ENCODE peak calls at places on chromosome 13, in four cellular contexts. B is CD4-positive, alpha-beta T cell; Z is heart left ventricle; Q is astrocyte of the spinal cord. C is an unnamed sample.

GRCh38 chr13:24865158-24865557 is 101.2 kb downstream of the RNF17 start:
- DNase-seq in B (no peak), Z (no peak), Q (peak; percentile 6), C (peak; percentile 9)

GRCh38 chr13:90787007-90787406 is 560.5 kb upstream of the MIR17HG start:
- DNase-seq in B (no peak), Z (no peak), Q (no peak), C (no peak)

GRCh38 chr13:52112606-52113005 is 16.3 kb downstream of the NEK5 start:
- DNase-seq in B (no peak), Z (no peak), Q (no peak), C (no peak)

GRCh38 chr13:51585696-51586095 is 1.4 kb downstream of the WDFY2 start:
- DNase-seq in B (no peak), Z (no peak), Q (peak; percentile 62), C (peak; percentile 43)

GRCh38 chr13:37657134-37657533 is 58.6 kb upstream of the POSTN start:
- DNase-seq in B (no peak), Z (no peak), Q (peak; percentile 83), C (peak; percentile 71)

GRCh38 chr13:102049853-102050252 is 352.0 kb downstream of the FGF14 start:
- DNase-seq in B (no peak), Z (no peak), Q (no peak), C (no peak)

GRCh38 chr13:112346899-112347229 is 29.3 kb upstream of the SPACA7 start:
- DNase-seq in B (no peak), Z (no peak), Q (no peak), C (no peak)

GRCh38 chr13:100490692-100491091 is 97.9 kb downstream of the GGACT start:
- DNase-seq in B (no peak), Z (no peak), Q (peak; percentile 49), C (no peak)

GRCh38 chr13:105502193-105502592 is 1033.3 kb downstream of the EFNB2 start:
- DNase-seq in B (no peak), Z (no peak), Q (no peak), C (no peak)

GRCh38 chr13:45401306-45401705 is 16.9 kb downstream of the SLC25A30 start:
- DNase-seq in B (no peak), Z (no peak), Q (no peak), C (no peak)

GRCh38 chr13:102400619-102401125 is 1.2 kb downstream of the FGF14 start:
- DNase-seq in B (no peak), Z (peak; percentile 49), Q (peak; percentile 2), C (no peak)

GRCh38 chr13:55244991-55245644 is 1895.6 kb upstream of the PRR20A start:
- DNase-seq in B (no peak), Z (no peak), Q (no peak), C (no peak)

GRCh38 chr13:99958402-99959126 is 13.0 kb downstream of the ZIC5 start:
- DNase-seq in B (no peak), Z (no peak), Q (no peak), C (no peak)

GRCh38 chr13:114148521-114148855 is 16.1 kb upstream of the RASA3 start:
- DNase-seq in B (peak; percentile 82), Z (no peak), Q (no peak), C (no peak)

GRCh38 chr13:43473437-43473836 is 313.3 kb downstream of the ENOX1 start:
- DNase-seq in B (no peak), Z (no peak), Q (no peak), C (no peak)

GRCh38 chr13:52726258-52726657 is 13.4 kb downstream of the CNMD start:
- DNase-seq in B (no peak), Z (no peak), Q (no peak), C (no peak)

GRCh38 chr13:63636231-63636993 is 2220.8 kb upstream of the PCDH20 start:
- DNase-seq in B (no peak), Z (no peak), Q (peak; percentile 23), C (no peak)

GRCh38 chr13:48155850-48156249 is 60.9 kb upstream of the MED4 start:
- DNase-seq in B (peak; percentile 15), Z (no peak), Q (peak; percentile 65), C (peak; percentile 25)

GRCh38 chr13:77515785-77516184 is 19.7 kb upstream of the SCEL start:
- DNase-seq in B (no peak), Z (no peak), Q (no peak), C (no peak)

GRCh38 chr13:101398191-101398590 is 18.1 kb downstream of the NALCN start:
- DNase-seq in B (no peak), Z (no peak), Q (peak; percentile 50), C (peak; percentile 71)

GRCh38 chr13:90197722-90198121 is 1149.8 kb upstream of the MIR17HG start:
- DNase-seq in B (no peak), Z (no peak), Q (peak; percentile 59), C (no peak)

GRCh38 chr13:94154362-94154761 is 325.1 kb downstream of the DCT start:
- DNase-seq in B (no peak), Z (no peak), Q (peak; percentile 51), C (peak; percentile 52)

GRCh38 chr13:108213946-108214345 is 1.4 kb downstream of the LIG4 start:
- DNase-seq in B (no peak), Z (no peak), Q (no peak), C (peak; percentile 60)

GRCh38 chr13:48656621-48657020 is 2.9 kb downstream of the CYSLTR2 start:
- DNase-seq in B (no peak), Z (no peak), Q (no peak), C (no peak)

GRCh38 chr13:35994131-35994966 is 136.8 kb downstream of the DCLK1 start:
- DNase-seq in B (no peak), Z (no peak), Q (peak; percentile 97), C (peak; percentile 53)

GRCh38 chr13:94433055-94433947 is 46.2 kb downstream of the DCT start:
- DNase-seq in B (no peak), Z (no peak), Q (no peak), C (no peak)

GRCh38 chr13:34017231-34017630 is 199.3 kb downstream of the RFC3 start:
- DNase-seq in B (no peak), Z (no peak), Q (no peak), C (peak; percentile 45)

GRCh38 chr13:49336655-49337054 is 88.9 kb downstream of the CDADC1 start:
- DNase-seq in B (no peak), Z (no peak), Q (no peak), C (no peak)

GRCh38 chr13:44573790-44574465 is 2.2 kb downstream of the TSC22D1 start:
- DNase-seq in B (no peak), Z (no peak), Q (peak; percentile 83), C (peak; percentile 62)

GRCh38 chr13:44382635-44383145 is 9.1 kb downstream of the SERP2 start:
- DNase-seq in B (no peak), Z (peak; percentile 63), Q (no peak), C (no peak)

GRCh38 chr13:46604226-46604968 is 51.4 kb downstream of the LRCH1 start:
- DNase-seq in B (no peak), Z (no peak), Q (no peak), C (no peak)

GRCh38 chr13:46602531-46602930 is 49.6 kb downstream of the LRCH1 start:
- DNase-seq in B (no peak), Z (no peak), Q (no peak), C (no peak)

GRCh38 chr13:46605089-46605488 is 52.1 kb downstream of the LRCH1 start:
- DNase-seq in B (no peak), Z (no peak), Q (no peak), C (no peak)

GRCh38 chr13:46600943-46601311 is 48.0 kb downstream of the LRCH1 start:
- DNase-seq in B (no peak), Z (no peak), Q (no peak), C (no peak)

GRCh38 chr13:46603165-46603603 is 50.2 kb downstream of the LRCH1 start:
- DNase-seq in B (no peak), Z (no peak), Q (no peak), C (peak; percentile 3)
- TF ChIP-seq CTCF in B (no peak), Z (peak; percentile 37), Q (peak; percentile 41), C (peak; percentile 66)

GRCh38 chr13:82358284-82358683 is 1524.0 kb downstream of the SLITRK1 start:
- DNase-seq in B (no peak), Z (no peak), Q (no peak), C (no peak)

DNA sequence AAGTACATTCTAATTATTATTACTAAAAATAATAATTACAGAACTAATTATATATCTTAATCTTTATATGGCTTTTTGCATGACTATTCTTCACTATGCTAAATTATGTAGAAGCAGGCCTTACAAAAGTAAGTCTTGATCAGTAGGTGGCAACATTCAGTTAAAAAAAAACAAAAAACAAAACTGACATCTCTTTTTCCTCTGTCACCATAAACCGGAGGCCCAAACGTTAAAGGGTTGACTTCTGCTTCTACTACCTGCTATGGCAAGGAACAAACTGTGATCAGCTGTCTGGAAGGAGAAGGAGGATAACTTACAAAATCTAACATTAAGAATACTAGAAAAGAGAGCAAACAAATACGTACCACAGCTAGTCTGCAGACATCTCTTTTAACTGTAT is 1525.6 kb downstream of the SLITRK1 start:
- DNase-seq in B (no peak), Z (no peak), Q (peak; percentile 5), C (peak; percentile 2)
- TF ChIP-seq CTCF in B (no peak), Z (no peak), Q (peak; percentile 3), C (peak; percentile 67)

DNA sequence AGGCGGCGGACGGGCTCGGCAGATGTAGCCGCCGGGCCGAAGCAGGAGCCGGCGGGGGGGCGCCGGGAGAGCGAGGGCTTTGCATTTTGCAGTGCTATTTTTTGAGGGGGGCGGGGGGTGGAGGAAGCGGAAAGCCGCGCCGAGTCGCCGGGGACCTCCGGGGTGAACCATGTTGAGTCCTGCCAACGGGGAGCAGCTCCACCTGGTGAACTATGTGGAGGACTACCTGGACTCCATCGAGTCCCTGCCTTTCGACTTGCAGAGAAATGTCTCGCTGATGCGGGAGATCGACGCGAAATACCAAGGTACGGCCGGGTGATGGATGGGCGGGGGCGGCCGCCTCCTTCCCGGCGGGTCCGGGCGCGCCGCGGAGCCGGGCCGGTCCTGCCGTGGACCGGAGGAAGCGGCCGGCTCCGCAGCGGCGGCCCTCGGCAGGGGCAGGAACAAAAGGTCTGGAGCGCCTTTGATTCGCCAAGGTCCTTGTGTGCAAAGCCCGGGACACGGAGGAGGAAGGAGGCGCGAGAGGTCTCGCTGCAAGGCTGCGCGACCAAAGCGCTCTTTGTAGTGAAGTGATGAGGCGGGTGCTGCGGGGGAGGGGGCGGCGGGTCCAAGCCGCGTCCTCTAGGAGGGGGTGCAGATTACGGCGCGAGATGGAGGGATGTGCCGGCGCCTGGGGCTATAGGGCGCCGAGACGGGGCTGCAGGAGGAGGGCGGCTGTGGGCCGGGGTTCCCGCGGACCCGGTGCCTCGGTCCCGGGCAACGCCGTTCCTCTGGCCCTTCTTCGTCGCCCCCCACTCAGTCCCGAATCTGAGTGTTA is 689 bp downstream of the ING1 start:
- DNase-seq in B (peak; percentile 64), Z (peak; percentile 80), Q (peak; percentile 39), C (peak; percentile 57)
- TF ChIP-seq CTCF in B (peak; percentile 34), Z (no peak), Q (no peak), C (no peak)

GRCh38 chr13:27666951-27667350 is 45.3 kb downstream of the POLR1D start:
- DNase-seq in B (no peak), Z (no peak), Q (no peak), C (no peak)

GRCh38 chr13:27663947-27664346 is 42.3 kb downstream of the POLR1D start:
- DNase-seq in B (no peak), Z (no peak), Q (no peak), C (no peak)

GRCh38 chr13:27662738-27663470 is 41.2 kb downstream of the POLR1D start:
- DNase-seq in B (no peak), Z (no peak), Q (no peak), C (no peak)

GRCh38 chr13:27665761-27666160 is 44.1 kb downstream of the POLR1D start:
- DNase-seq in B (no peak), Z (peak; percentile 54), Q (no peak), C (no peak)

DNA sequence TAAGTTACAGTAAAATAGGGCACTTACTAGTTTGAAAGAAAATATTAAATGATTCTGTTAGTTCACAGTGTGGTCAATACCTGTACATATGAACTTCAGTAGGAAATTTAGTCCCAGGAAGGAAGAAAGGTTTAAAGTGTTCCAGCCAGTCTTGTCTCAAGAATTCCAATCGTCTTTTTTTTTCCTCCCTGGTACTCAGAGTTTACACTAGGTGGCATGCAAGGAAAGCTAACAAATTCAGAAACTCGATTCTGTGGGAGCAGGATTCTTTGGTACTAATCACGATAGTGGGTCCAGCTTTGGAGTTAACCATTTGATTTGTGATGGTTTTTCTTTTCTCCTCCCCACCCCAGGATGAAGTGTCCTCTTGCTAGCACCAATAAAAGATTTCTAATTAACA is 43.6 kb downstream of the POLR1D start:
- DNase-seq in B (no peak), Z (no peak), Q (no peak), C (no peak)
- TF ChIP-seq CTCF in B (no peak), Z (peak; percentile 9), Q (no peak), C (peak; percentile 45)